ENCODE peak calls at places on chromosomes 6 and 20, in five cellular contexts. I is H1, M is neuronal stem cell, H is H9, F is mesenchymal stem cell. C is an unnamed sample.

GRCh38 chr20:5328228-5328627 is 11.5 kb upstream of the PROKR2 start:
- DNase-seq in I (no peak), M (no peak), H (no peak), F (no peak), C (no peak)

GRCh38 chr6:138031850-138032249 is 75.4 kb downstream of the PERP start:
- DNase-seq in I (no peak), M (no peak), H (no peak), F (no peak), C (peak)

GRCh38 chr20:63150911-63151531 is 64.9 kb downstream of the YTHDF1 start:
- DNase-seq in I (no peak), M (no peak), H (no peak), F (no peak), C (no peak)

GRCh38 chr20:34581341-34582189 is 23.0 kb downstream of the MAP1LC3A start:
- DNase-seq in I (no peak), M (no peak), H (no peak), F (peak), C (no peak)

GRCh38 chr6:32109114-32109764 is at the start of gene TNXB:
- DNase-seq in I (no peak), M (no peak), H (no peak), F (no peak), C (no peak)

GRCh38 chr20:35088231-35088794 is 4.3 kb downstream of the TRPC4AP start:
- DNase-seq in I (no peak), M (no peak), H (no peak), F (no peak), C (no peak)

GRCh38 chr6:609905-610304 is 47.0 kb downstream of the HUS1B start:
- DNase-seq in I (no peak), M (no peak), H (no peak), F (no peak), C (no peak)

GRCh38 chr20:10919549-10920140 is 245.8 kb upstream of the JAG1 start:
- DNase-seq in I (no peak), M (no peak), H (no peak), F (no peak), C (no peak)

GRCh38 chr6:30074331-30075093 is 1.1 kb downstream of the RNF39 start:
- DNase-seq in I (no peak), M (no peak), H (peak), F (no peak), C (no peak)

GRCh38 chr6:45718901-45719300 is 296.8 kb downstream of the CLIC5 start:
- DNase-seq in I (no peak), M (no peak), H (no peak), F (no peak), C (no peak)
- H2AK5ac ChIP-seq in I (no peak), M (no peak), H (no peak), F (no peak), C (no peak)

GRCh38 chr20:31758521-31758920 is 19.4 kb downstream of the TPX2 start:
- DNase-seq in I (no peak), M (no peak), H (no peak), F (peak), C (no peak)

GRCh38 chr20:31757254-31757653 is 18.2 kb downstream of the TPX2 start:
- DNase-seq in I (no peak), M (no peak), H (no peak), F (no peak), C (no peak)

GRCh38 chr20:31758991-31759390 is 19.9 kb downstream of the TPX2 start:
- DNase-seq in I (no peak), M (no peak), H (no peak), F (peak), C (no peak)

GRCh38 chr20:31764641-31765305 is 25.7 kb downstream of the TPX2 start:
- DNase-seq in I (no peak), M (no peak), H (no peak), F (no peak), C (no peak)

GRCh38 chr20:31760457-31761240 is 21.6 kb downstream of the TPX2 start:
- DNase-seq in I (no peak), M (no peak), H (no peak), F (peak), C (no peak)
- H4K91ac ChIP-seq in I (no peak), M (no peak), H (no peak), F (no peak), C (no peak)

GRCh38 chr20:62104791-62105345 is 17.4 kb upstream of the LSM14B start:
- DNase-seq in I (no peak), M (no peak), H (no peak), F (no peak), C (no peak)
- H2BK12ac ChIP-seq in I (no peak), M (no peak), H (no peak), F (no peak), C (no peak)

GRCh38 chr6:16503241-16503775 is 258.0 kb downstream of the ATXN1 start:
- DNase-seq in I (no peak), M (no peak), H (no peak), F (no peak), C (no peak)
- H2AK5ac ChIP-seq in I (no peak), M (no peak), H (no peak), F (no peak), C (no peak)

GRCh38 chr6:42017021-42017643 is 33.2 kb upstream of the TAF8 start:
- DNase-seq in I (no peak), M (no peak), H (no peak), F (peak), C (no peak)
- H4K91ac ChIP-seq in I (no peak), M (no peak), H (no peak), F (peak), C (peak)

GRCh38 chr6:17469006-17469972 is 75.9 kb downstream of the CAP2 start:
- DNase-seq in I (no peak), M (no peak), H (no peak), F (no peak), C (peak)

GRCh38 chr6:17470953-17471335 is 77.5 kb downstream of the CAP2 start:
- DNase-seq in I (no peak), M (no peak), H (no peak), F (peak), C (peak)

GRCh38 chr6:17470209-17470952 is 77.0 kb downstream of the CAP2 start:
- DNase-seq in I (no peak), M (no peak), H (no peak), F (no peak), C (no peak)

GRCh38 chr6:17460862-17461261 is 67.5 kb downstream of the CAP2 start:
- DNase-seq in I (no peak), M (no peak), H (no peak), F (no peak), C (no peak)

GRCh38 chr6:17466707-17467106 is 73.3 kb downstream of the CAP2 start:
- DNase-seq in I (no peak), M (no peak), H (no peak), F (no peak), C (no peak)
- H2BK12ac ChIP-seq in I (no peak), M (no peak), H (no peak), F (no peak), C (no peak)

GRCh38 chr6:34663371-34663770 is 33.2 kb downstream of the ILRUN start:
- DNase-seq in I (no peak), M (no peak), H (no peak), F (no peak), C (no peak)
- H2AK5ac ChIP-seq in I (no peak), M (no peak), H (no peak), F (no peak), C (no peak)

GRCh38 chr20:18588554-18589043 is 745 bp downstream of the DTD1 start:
- DNase-seq in I (no peak), M (no peak), H (peak), F (no peak), C (no peak)
- H4K91ac ChIP-seq in I (peak), M (no peak), H (no peak), F (no peak), C (no peak)